ENCODE peak calls at places on chromosomes 11 and 22, in nine cellular contexts. C is psoas muscle; B is Caki2; F is fibroblast of lung; Z is C1 segment of cervical spinal cord; Y is A172; G is SK-MEL-5; L is naive thymus-derived CD8-positive, alpha-beta T cell; K is neural crest cell. W is an unnamed sample.

GRCh38 chr22:48578138-48579034 is 1249.3 kb downstream of the BRD1 start:
- DNase-seq in B (no peak), L (no peak), C (no peak), K (peak; percentile 31), F (no peak), G (no peak), Z (peak; percentile 63), Y (no peak), W (no peak)

GRCh38 chr11:62974848-62975522 is 9.8 kb downstream of the SLC22A6 start:
- DNase-seq in Z (no peak), Y (peak; percentile 40), F (no peak), L (no peak), G (peak; percentile 47), C (no peak), B (no peak), K (no peak), W (no peak)

GRCh38 chr22:31578171-31578570 is 81.8 kb downstream of the SFI1 start:
- DNase-seq in K (no peak), F (no peak), Y (no peak), G (no peak), B (no peak), L (no peak), Z (no peak), C (no peak), W (no peak)

GRCh38 chr11:128692750-128693578 is 908 bp upstream of the FLI1 start:
- DNase-seq in Z (no peak), F (peak; percentile 37), Y (no peak), C (peak; percentile 56), B (no peak), K (no peak), L (no peak), G (no peak), W (no peak)

GRCh38 chr22:41445171-41446056 is 1.2 kb downstream of the TOB2 start:
- DNase-seq in G (no peak), C (no peak), Y (no peak), B (peak; percentile 46), Z (no peak), L (no peak), F (no peak), K (no peak), W (no peak)

GRCh38 chr11:37946155-37946766 is 1348.2 kb upstream of the RAG2 start:
- DNase-seq in Y (peak; percentile 4), L (no peak), C (no peak), G (peak; percentile 58), F (peak; percentile 59), K (peak; percentile 30), B (peak; percentile 14), Z (no peak), W (no peak)

GRCh38 chr22:24178502-24179440 is 2.5 kb upstream of the SUSD2 start:
- DNase-seq in B (no peak), F (no peak), Z (no peak), K (no peak), G (peak; percentile 69), Y (no peak), C (no peak), L (no peak), W (no peak)

GRCh38 chr22:35921777-35922176 is 106.8 kb downstream of the RBFOX2 start:
- DNase-seq in K (peak; percentile 28), B (peak; percentile 89), Z (peak; percentile 24), C (peak; percentile 30), G (peak; percentile 89), L (peak; percentile 12), F (peak; percentile 93), Y (peak; percentile 83), W (no peak)

GRCh38 chr11:45022294-45023064 is 71.8 kb upstream of the TP53I11 start:
- DNase-seq in L (no peak), G (no peak), C (no peak), K (no peak), B (no peak), Y (peak; percentile 59), Z (no peak), F (peak; percentile 42), W (no peak)

GRCh38 chr11:16184588-16184987 is 171.8 kb downstream of the SOX6 start:
- DNase-seq in Z (no peak), F (peak; percentile 79), Y (no peak), C (no peak), G (peak; percentile 66), B (peak; percentile 47), L (no peak), K (no peak), W (no peak)

GRCh38 chr11:24683578-24683977 is 186.7 kb downstream of the LUZP2 start:
- DNase-seq in C (no peak), B (no peak), K (no peak), G (no peak), Z (no peak), Y (peak; percentile 5), F (no peak), L (no peak), W (no peak)

GRCh38 chr11:112343368-112344039 is 82.8 kb upstream of the PLET1 start:
- DNase-seq in F (peak; percentile 78), C (no peak), K (no peak), Z (no peak), G (peak; percentile 44), Y (no peak), B (peak; percentile 50), L (no peak), W (no peak)

GRCh38 chr11:24779791-24780190 is 282.9 kb downstream of the LUZP2 start:
- DNase-seq in L (no peak), F (peak; percentile 31), B (no peak), C (no peak), Y (peak; percentile 3), Z (no peak), G (peak; percentile 24), K (no peak), W (no peak)

GRCh38 chr11:64400667-64401066 is 41.7 kb downstream of the RPS6KA4 start:
- DNase-seq in F (no peak), L (no peak), B (no peak), G (no peak), C (no peak), K (no peak), Z (no peak), Y (no peak), W (no peak)

GRCh38 chr11:67998150-67999045 is 5.5 kb downstream of the UNC93B1 start:
- DNase-seq in B (no peak), Z (no peak), F (no peak), C (no peak), G (no peak), K (no peak), Y (no peak), L (no peak), W (no peak)

GRCh38 chr11:69642913-69643632 is 2.1 kb downstream of the CCND1 start:
- DNase-seq in K (peak; percentile 83), Y (peak; percentile 44), C (peak; percentile 78), Z (peak; percentile 47), B (peak; percentile 68), L (peak; percentile 72), F (peak; percentile 82), G (peak; percentile 91), W (peak; percentile 49)

GRCh38 chr22:38040953-38041759 is 16.0 kb upstream of the PICK1 start:
- DNase-seq in Z (peak; percentile 56), B (no peak), K (no peak), C (no peak), L (no peak), Y (peak; percentile 25), F (no peak), G (no peak), W (no peak)

GRCh38 chr11:56705784-56706396 is 7.0 kb downstream of the OR9G1 start:
- DNase-seq in Z (no peak), B (no peak), G (no peak), F (no peak), Y (no peak), K (no peak), C (no peak), L (no peak), W (no peak)

GRCh38 chr11:130782361-130783221 is 133.7 kb downstream of the SNX19 start:
- DNase-seq in G (no peak), Z (no peak), Y (peak; percentile 45), C (no peak), B (peak; percentile 34), L (no peak), K (no peak), F (peak; percentile 64), W (no peak)

GRCh38 chr22:39656495-39657490 is 86.2 kb downstream of the CACNA1I start:
- DNase-seq in B (no peak), Y (no peak), Z (no peak), C (no peak), K (no peak), F (no peak), L (no peak), G (no peak), W (no peak)

GRCh38 chr11:65920035-65920802 is 993 bp downstream of the DRAP1 start:
- DNase-seq in B (no peak), C (no peak), K (no peak), L (no peak), F (no peak), G (no peak), Y (no peak), Z (peak; percentile 52), W (no peak)

GRCh38 chr22:30609260-30610185 is 2.5 kb downstream of the TCN2 start:
- DNase-seq in G (no peak), C (peak; percentile 33), Z (peak; percentile 40), L (no peak), Y (peak; percentile 76), F (peak; percentile 88), B (peak; percentile 89), K (no peak), W (no peak)

GRCh38 chr11:62128835-62129234 is 5.0 kb downstream of the INCENP start:
- DNase-seq in G (no peak), F (no peak), Y (no peak), B (no peak), K (no peak), C (no peak), Z (no peak), L (no peak), W (no peak)

GRCh38 chr11:429931-430456 is 11.8 kb downstream of the ANO9 start:
- DNase-seq in C (peak; percentile 7), Z (no peak), Y (no peak), B (no peak), L (no peak), F (no peak), G (no peak), K (no peak), W (no peak)

GRCh38 chr11:35794850-35795249 is 132.3 kb downstream of the TRIM44 start:
- DNase-seq in Y (peak; percentile 29), Z (no peak), L (no peak), C (no peak), B (no peak), K (no peak), G (no peak), F (peak; percentile 46), W (no peak)

GRCh38 chr22:32333769-32334639 is 23.7 kb upstream of the RFPL3 start:
- DNase-seq in Y (no peak), G (no peak), L (no peak), F (no peak), K (no peak), B (no peak), C (no peak), Z (no peak), W (no peak)

GRCh38 chr11:73661035-73661628 is 14.8 kb downstream of the PLEKHB1 start:
- DNase-seq in G (peak; percentile 91), Y (peak; percentile 77), C (peak; percentile 90), F (peak; percentile 81), L (peak; percentile 79), B (peak; percentile 54), Z (peak; percentile 80), K (peak; percentile 99), W (peak; percentile 75)

GRCh38 chr11:126138636-126139540 is 72.6 kb downstream of the RPUSD4 start:
- DNase-seq in G (no peak), L (no peak), K (no peak), Z (no peak), C (no peak), Y (no peak), F (no peak), B (no peak), W (no peak)

GRCh38 chr11:122578168-122578825 is 77.2 kb upstream of the UBASH3B start:
- DNase-seq in K (no peak), G (peak; percentile 13), B (peak; percentile 14), Y (no peak), Z (no peak), C (no peak), L (no peak), F (peak; percentile 3), W (no peak)

GRCh38 chr11:45580399-45580798 is 85.0 kb downstream of the CHST1 start:
- DNase-seq in G (peak; percentile 26), C (no peak), K (peak; percentile 43), Z (no peak), L (no peak), Y (peak; percentile 56), F (peak; percentile 29), B (no peak), W (no peak)

GRCh38 chr11:80188228-80188627 is 747.4 kb upstream of the TENM4 start:
- DNase-seq in B (no peak), G (no peak), Y (no peak), C (no peak), K (no peak), F (no peak), Z (no peak), L (no peak), W (no peak)

W was measured in activated naive CD8-positive, alpha-beta T cell treated with anti-CD3 and anti-CD28 coated beads, Interleukin-2, amount 50 U/mL, for 16 hours.